ENCODE peak calls at places on chromosomes 4 and X, in five cellular contexts. F is right atrium auricular region, X is endothelial cell, D is heart right ventricle, B is T follicular helper cell. A is an unnamed sample.

GRCh38 chrX:69158166-69159040 is 6.8 kb downstream of the PJA1 start:
- DNase-seq in F (peak; percentile 83), D (peak; percentile 73), B (no peak), X (peak; percentile 24), A (peak; percentile 68)

GRCh38 chr4:87541521-87541920 is 12.3 kb upstream of the SPARCL1 start:
- DNase-seq in B (no peak), X (no peak), F (no peak), D (no peak), A (no peak)

GRCh38 chr4:5120468-5120867 is 69.2 kb downstream of the STK32B start:
- DNase-seq in D (no peak), X (no peak), B (no peak), F (no peak), A (no peak)

GRCh38 chrX:81201692-81202412 is at the start of the genes HMGN5 and SH3BGRL:
- DNase-seq in F (peak; percentile 76), B (peak; percentile 55), X (peak; percentile 59), D (peak; percentile 80), A (peak; percentile 85)

GRCh38 chr4:173517781-173518371 is 12.2 kb downstream of the HAND2 start:
- DNase-seq in F (no peak), B (no peak), X (no peak), D (peak; percentile 56), A (peak; percentile 71)

GRCh38 chr4:98284640-98285046 is 23.5 kb downstream of the RAP1GDS1 start:
- DNase-seq in D (no peak), B (no peak), F (no peak), X (no peak), A (no peak)

GRCh38 chr4:65089666-65090065 is 580.6 kb downstream of the EPHA5 start:
- DNase-seq in X (no peak), D (no peak), B (no peak), F (no peak), A (no peak)

GRCh38 chrX:138128025-138128671 is 562.2 kb downstream of the ZIC3 start:
- DNase-seq in F (no peak), B (no peak), D (peak; percentile 3), X (peak; percentile 19), A (no peak)

GRCh38 chrX:40550069-40550468 is 30.7 kb upstream of the ATP6AP2 start:
- DNase-seq in B (no peak), X (no peak), F (no peak), D (no peak), A (peak; percentile 37)

GRCh38 chr4:41215969-41216293 is 1.6 kb upstream of the APBB2 start:
- DNase-seq in B (no peak), X (no peak), F (no peak), D (no peak), A (no peak)

GRCh38 chr4:95506264-95506663 is 42.5 kb downstream of the UNC5C start:
- DNase-seq in X (no peak), B (no peak), F (no peak), D (no peak), A (no peak)

GRCh38 chr4:141473952-141474351 is 162.4 kb upstream of the IL15 start:
- DNase-seq in X (no peak), F (no peak), B (no peak), D (no peak), A (no peak)

GRCh38 chr4:84866295-84866694 is 100.2 kb downstream of the WDFY3 start:
- DNase-seq in F (no peak), X (no peak), B (no peak), D (no peak), A (no peak)

GRCh38 chr4:185202984-185203379 is 818 bp downstream of the CFAP97 start:
- DNase-seq in X (peak; percentile 8), F (no peak), D (no peak), B (no peak), A (no peak)

GRCh38 chr4:1406946-1407656 is 859 bp upstream of the NKX1-1 start:
- DNase-seq in F (peak; percentile 28), D (no peak), B (no peak), X (no peak), A (no peak)

GRCh38 chrX:110915120-110915519 is 119.5 kb upstream of the CHRDL1 start:
- DNase-seq in X (no peak), B (no peak), F (no peak), D (no peak), A (no peak)

GRCh38 chrX:135977611-135978010 is 3.8 kb upstream of the MMGT1 start:
- DNase-seq in D (no peak), B (no peak), F (no peak), X (no peak), A (no peak)

GRCh38 chrX:9414416-9414815 is 50.4 kb upstream of the TBL1X start:
- DNase-seq in B (no peak), F (no peak), D (no peak), X (no peak), A (no peak)

GRCh38 chr4:33149658-33150057 is 2429.5 kb downstream of the PCDH7 start:
- DNase-seq in F (no peak), B (no peak), X (no peak), D (no peak), A (no peak)

GRCh38 chr4:86934772-86935498 is at the start of gene AFF1:
- DNase-seq in F (peak; percentile 91), X (peak; percentile 94), B (peak; percentile 78), D (peak; percentile 94), A (peak; percentile 96)

GRCh38 chr4:51853027-51853682 is 10.2 kb downstream of the DCUN1D4 start:
- DNase-seq in F (no peak), B (no peak), D (no peak), X (no peak), A (peak; percentile 54)

A was measured in left ventricle myocardium superior.